ENCODE peak calls at places on chromosomes 11 and 22, in seven cellular contexts. R is HCT116, A is SK-N-SH, J is GM12878, F is K562, L is H1, G is HepG2. Y is an unnamed sample.

GRCh38 chr11:103326070-103326794 is 217.0 kb downstream of the DYNC2H1 start:
- DNase-seq in R (peak), A (peak), J (peak), F (peak), L (peak), G (peak), Y (peak)

GRCh38 chr11:12914401-12914912 is 94.7 kb upstream of the RASSF10 start:
- DNase-seq in R (no peak), A (peak), J (no peak), F (peak), L (peak), G (no peak), Y (peak)

GRCh38 chr11:45089845-45090499 is 56.5 kb upstream of the PRDM11 start:
- DNase-seq in R (no peak), A (no peak), J (no peak), F (no peak), L (no peak), G (no peak), Y (no peak)

GRCh38 chr11:45724145-45724544 is 58.7 kb upstream of the CHST1 start:
- DNase-seq in R (no peak), A (no peak), J (no peak), F (no peak), L (no peak), G (no peak), Y (no peak)

GRCh38 chr22:25780673-25781072 is 38.7 kb downstream of the MYO18B start:
- DNase-seq in R (no peak), A (peak), J (no peak), F (no peak), L (no peak), G (no peak), Y (no peak)

GRCh38 chr22:37299969-37300509 is 17.7 kb downstream of the CYTH4 start:
- DNase-seq in R (no peak), A (no peak), J (no peak), F (no peak), L (no peak), G (no peak), Y (no peak)

GRCh38 chr11:44608654-44609027 is 43.2 kb downstream of the CD82 start:
- DNase-seq in R (no peak), A (no peak), J (no peak), F (no peak), L (no peak), G (no peak), Y (no peak)

GRCh38 chr22:36671398-36671797 is 32.2 kb downstream of the CACNG2 start:
- DNase-seq in R (no peak), A (no peak), J (no peak), F (no peak), L (no peak), G (no peak), Y (no peak)

GRCh38 chr11:3123761-3124733 is 41.1 kb downstream of the OSBPL5 start:
- DNase-seq in R (peak), A (peak), J (no peak), F (no peak), L (no peak), G (no peak), Y (no peak)

GRCh38 chr22:47622541-47622940 is 860.1 kb downstream of the TBC1D22A start:
- DNase-seq in R (no peak), A (no peak), J (no peak), F (no peak), L (no peak), G (no peak), Y (no peak)

GRCh38 chr11:68855205-68855978 is 13.7 kb upstream of the CPT1A start:
- DNase-seq in R (no peak), A (peak), J (no peak), F (no peak), L (no peak), G (no peak), Y (no peak)

GRCh38 chr11:77381749-77382693 is 80.5 kb upstream of the GDPD4 start:
- DNase-seq in R (no peak), A (no peak), J (no peak), F (no peak), L (no peak), G (no peak), Y (no peak)

GRCh38 chr11:65117206-65118096 is at the start of gene ZNHIT2:
- DNase-seq in R (peak), A (peak), J (peak), F (peak), L (peak), G (peak), Y (peak)

GRCh38 chr11:62497132-62497915 is 49.3 kb downstream of the AHNAK start:
- DNase-seq in R (peak), A (peak), J (peak), F (peak), L (no peak), G (peak), Y (peak)

DNA sequence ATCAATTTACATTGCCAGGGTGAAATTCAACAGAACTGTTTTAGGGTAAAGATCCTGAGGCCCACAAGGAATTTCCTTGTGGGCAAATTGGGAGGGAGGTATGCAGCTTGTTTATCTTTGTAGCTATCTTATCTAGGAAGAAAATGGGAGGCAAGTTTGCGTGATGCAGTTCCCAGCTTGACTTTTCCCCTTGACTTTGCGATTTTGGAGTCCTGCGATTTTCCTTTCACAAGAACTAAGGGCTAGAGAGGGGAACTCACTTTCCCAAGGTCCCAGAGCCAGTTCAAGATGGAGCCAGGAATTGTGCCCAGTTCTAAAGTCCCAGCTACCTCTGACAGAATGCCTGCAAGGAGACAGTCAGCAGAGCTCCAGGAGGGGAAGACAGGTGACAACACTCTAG is 30.7 kb downstream of the RIBC2 start:
- DNase-seq in R (no peak), A (no peak), J (no peak), F (no peak), L (no peak), G (no peak), Y (no peak)
- TF ChIP-seq JUND in R (no peak), A (no peak), J (no peak), F (no peak), L (no peak), G (no peak), Y (no peak)

DNA sequence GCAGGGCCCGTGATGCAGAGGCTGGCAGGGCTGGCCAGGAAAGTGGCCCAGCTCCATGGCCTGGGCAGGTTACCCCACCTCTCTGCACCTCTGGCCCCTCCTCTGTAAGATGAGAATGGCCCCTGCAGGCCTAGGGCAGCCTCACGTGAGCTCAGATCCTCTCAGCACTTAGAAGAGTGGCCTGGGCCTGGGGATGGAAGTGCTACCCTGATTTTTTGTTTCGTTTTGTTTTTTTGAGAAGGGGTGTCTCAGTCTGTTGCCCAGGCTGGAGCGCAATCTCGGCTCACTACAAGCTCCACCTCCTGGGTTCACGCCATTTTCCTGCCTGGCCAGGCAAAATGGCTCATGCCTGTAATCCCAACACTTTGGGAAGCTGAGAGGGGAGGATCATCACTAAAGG is 982 bp downstream of the APOBEC3H start:
- DNase-seq in R (no peak), A (no peak), J (peak), F (no peak), L (no peak), G (no peak), Y (no peak)
- TF ChIP-seq JUND in R (no peak), A (no peak), J (no peak), F (no peak), L (no peak), G (no peak), Y (no peak)

DNA sequence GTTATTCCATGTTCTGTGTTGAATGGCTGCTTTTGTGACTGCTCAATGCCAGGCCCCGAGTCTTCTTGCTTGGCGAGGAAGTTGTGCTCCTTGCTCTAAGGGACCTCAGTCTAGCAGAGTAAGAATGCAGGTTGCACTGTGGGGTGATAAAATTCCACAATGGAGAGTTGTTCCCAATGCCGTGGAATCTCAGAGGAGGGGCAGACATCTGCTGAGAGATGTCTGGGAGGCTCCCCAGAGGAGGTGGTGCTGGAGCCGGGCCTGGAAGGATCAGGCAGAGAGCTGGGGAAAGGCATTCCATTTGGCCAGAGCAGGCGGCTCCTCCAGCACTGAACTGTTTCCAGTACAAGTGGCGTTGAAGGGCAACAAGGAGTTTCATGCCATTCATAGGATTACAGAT is 55.2 kb downstream of the ST3GAL4 start:
- DNase-seq in R (no peak), A (no peak), J (no peak), F (no peak), L (no peak), G (no peak), Y (no peak)
- TF ChIP-seq JUND in R (no peak), A (no peak), J (no peak), F (no peak), L (no peak), G (no peak), Y (no peak)

GRCh38 chr22:49965291-49966040 is 4.9 kb downstream of the PIM3 start:
- DNase-seq in R (no peak), A (peak), J (no peak), F (no peak), L (no peak), G (no peak), Y (no peak)
- TF ChIP-seq JUND in R (no peak), A (no peak), J (no peak), F (no peak), L (no peak), G (no peak), Y (no peak)

GRCh38 chr11:19686234-19686633 is 26.4 kb upstream of the NAV2 start:
- DNase-seq in R (no peak), A (no peak), J (no peak), F (no peak), L (no peak), G (no peak), Y (no peak)

GRCh38 chr11:19690885-19691284 is 21.8 kb upstream of the NAV2 start:
- DNase-seq in R (no peak), A (no peak), J (no peak), F (no peak), L (no peak), G (no peak), Y (no peak)

GRCh38 chr11:19691815-19692214 is 20.8 kb upstream of the NAV2 start:
- DNase-seq in R (no peak), A (no peak), J (no peak), F (no peak), L (no peak), G (no peak), Y (no peak)

GRCh38 chr11:19687372-19687771 is 25.3 kb upstream of the NAV2 start:
- DNase-seq in R (no peak), A (no peak), J (no peak), F (no peak), L (no peak), G (no peak), Y (no peak)

DNA sequence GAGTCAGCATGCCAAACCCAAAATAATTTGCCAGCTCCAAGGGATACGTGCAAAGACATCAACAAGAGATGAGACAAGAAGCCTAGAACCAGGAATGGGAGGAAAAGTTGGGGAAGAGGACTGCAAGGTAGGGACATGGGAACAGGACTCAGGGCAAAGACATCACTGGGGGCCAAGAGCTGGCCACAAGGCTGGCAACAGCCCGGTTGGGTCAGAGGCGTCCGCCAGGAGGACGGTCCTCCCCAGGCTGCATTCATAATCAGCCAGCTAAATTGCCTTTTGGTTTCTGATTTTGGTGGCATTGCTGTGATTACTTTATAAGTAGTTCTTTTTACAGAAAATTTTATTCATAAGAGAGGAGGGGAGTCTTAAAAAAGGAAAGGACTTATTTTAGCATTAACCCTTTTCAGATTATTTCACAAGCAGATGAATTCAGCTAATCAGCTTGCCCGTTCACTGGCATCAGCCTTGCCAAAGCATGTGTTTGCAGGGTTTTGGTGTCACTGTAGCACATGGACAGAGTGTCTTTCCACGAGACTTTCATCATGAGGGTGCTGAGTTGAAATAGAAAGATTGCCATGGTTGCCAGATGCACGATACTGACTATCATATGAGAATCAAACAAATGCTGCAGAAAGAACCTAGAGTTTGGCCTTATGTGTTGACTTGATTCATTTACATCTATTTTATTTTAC is 23.2 kb upstream of the NAV2 start:
- DNase-seq in R (no peak), A (no peak), J (no peak), F (no peak), L (no peak), G (no peak), Y (no peak)
- TF ChIP-seq JUND in R (no peak), A (no peak), J (no peak), F (no peak), L (no peak), G (no peak), Y (no peak)

GRCh38 chr11:721913-722811 is 16.1 kb downstream of the EPS8L2 start:
- DNase-seq in R (no peak), A (peak), J (no peak), F (peak), L (no peak), G (no peak), Y (no peak)
- TF ChIP-seq JUND in R (no peak), A (no peak), J (no peak), F (no peak), L (no peak), G (no peak), Y (no peak)